ENCODE peak calls at places on chromosomes 12 and 14, in five cellular contexts. J is HepG2, H is K562, O is GM23338, R is GM12878. Z is an unnamed sample.

GRCh38 chr12:104215638-104216297 is at the start of gene TXNRD1:
- DNase-seq in J (peak), H (peak), O (peak), R (peak), Z (peak)

GRCh38 chr12:115163710-115164109 is 479.7 kb upstream of the TBX3 start:
- DNase-seq in J (no peak), H (no peak), O (no peak), R (no peak), Z (no peak)

GRCh38 chr14:93962701-93963601 is 13.4 kb downstream of the ASB2 start:
- DNase-seq in J (no peak), H (no peak), O (no peak), R (peak), Z (no peak)

GRCh38 chr14:102568115-102568614 is 24.3 kb upstream of the RCOR1 start:
- DNase-seq in J (peak), H (peak), O (peak), R (no peak), Z (peak)

GRCh38 chr12:6376965-6377666 is 1.8 kb upstream of the SCNN1A start:
- DNase-seq in J (no peak), H (no peak), O (no peak), R (no peak), Z (no peak)

GRCh38 chr14:61099221-61099835 is 118.3 kb downstream of the SLC38A6 start:
- DNase-seq in J (no peak), H (no peak), O (no peak), R (no peak), Z (no peak)

GRCh38 chr14:49769171-49769570 is 1.2 kb downstream of the KLHDC2 start:
- DNase-seq in J (peak), H (no peak), O (no peak), R (no peak), Z (no peak)

GRCh38 chr14:53228966-53229365 is 75.8 kb upstream of the DDHD1 start:
- DNase-seq in J (no peak), H (no peak), O (no peak), R (no peak), Z (no peak)

GRCh38 chr12:64080319-64081008 is 141.6 kb downstream of the KICS2 start:
- DNase-seq in J (no peak), H (no peak), O (peak), R (no peak), Z (no peak)

GRCh38 chr12:48512855-48513254 is 12.6 kb upstream of the OR8S1 start:
- DNase-seq in J (no peak), H (no peak), O (no peak), R (peak), Z (no peak)

GRCh38 chr12:24617471-24617870 is 331.4 kb downstream of the BCAT1 start:
- DNase-seq in J (no peak), H (no peak), O (no peak), R (no peak), Z (no peak)

GRCh38 chr12:9646794-9647622 is 22.5 kb upstream of the CLEC2D start:
- DNase-seq in J (no peak), H (peak), O (peak), R (no peak), Z (peak)

GRCh38 chr12:57111046-57111698 is at the start of gene STAT6:
- DNase-seq in J (peak), H (peak), O (peak), R (no peak), Z (peak)

GRCh38 chr12:103884316-103884715 is 43.3 kb upstream of the NT5DC3 start:
- DNase-seq in J (no peak), H (no peak), O (peak), R (no peak), Z (no peak)

GRCh38 chr12:54411398-54412241 is 7.4 kb downstream of the ITGA5 start:
- DNase-seq in J (no peak), H (peak), O (peak), R (no peak), Z (no peak)

GRCh38 chr14:54211562-54212308 is 185.1 kb upstream of the CDKN3 start:
- DNase-seq in J (no peak), H (no peak), O (no peak), R (no peak), Z (no peak)

GRCh38 chr14:64394423-64394822 is 6.3 kb downstream of the MTHFD1 start:
- DNase-seq in J (no peak), H (no peak), O (no peak), R (no peak), Z (no peak)

GRCh38 chr12:99381992-99382391 is 265.6 kb upstream of the GARIN6 start:
- DNase-seq in J (no peak), H (no peak), O (no peak), R (peak), Z (no peak)

GRCh38 chr12:53676715-53677611 is 1.1 kb upstream of the ATP5MC2 start:
- DNase-seq in J (no peak), H (no peak), O (peak), R (no peak), Z (no peak)

GRCh38 chr12:115070313-115070712 is 386.3 kb upstream of the TBX3 start:
- DNase-seq in J (no peak), H (no peak), O (no peak), R (no peak), Z (no peak)

GRCh38 chr14:22088614-22089359 is 415.2 kb upstream of the OR4E1 start:
- DNase-seq in J (no peak), H (no peak), O (no peak), R (no peak), Z (no peak)

GRCh38 chr12:95848575-95849388 is 10.0 kb upstream of the SNRPF start:
- DNase-seq in J (peak), H (no peak), O (peak), R (no peak), Z (peak)

GRCh38 chr12:76863005-76863670 is 15.7 kb downstream of the CSRP2 start:
- DNase-seq in J (no peak), H (no peak), O (no peak), R (no peak), Z (no peak)

GRCh38 chr14:37842106-37842505 is 246.7 kb downstream of the TTC6 start:
- DNase-seq in J (no peak), H (no peak), O (no peak), R (no peak), Z (no peak)

GRCh38 chr12:3054374-3054773 is 22.8 kb upstream of the TSPAN9 start:
- DNase-seq in J (no peak), H (peak), O (no peak), R (no peak), Z (no peak)
- TF ChIP-seq CTCF in J (no peak), H (no peak), O (no peak), R (no peak), Z (no peak)

GRCh38 chr12:13218641-13219040 is 22.1 kb downstream of the EMP1 start:
- DNase-seq in J (no peak), H (no peak), O (no peak), R (no peak), Z (no peak)
- TF ChIP-seq REST in J (no peak), H (no peak), O (no peak), R (no peak), Z (no peak)

DNA sequence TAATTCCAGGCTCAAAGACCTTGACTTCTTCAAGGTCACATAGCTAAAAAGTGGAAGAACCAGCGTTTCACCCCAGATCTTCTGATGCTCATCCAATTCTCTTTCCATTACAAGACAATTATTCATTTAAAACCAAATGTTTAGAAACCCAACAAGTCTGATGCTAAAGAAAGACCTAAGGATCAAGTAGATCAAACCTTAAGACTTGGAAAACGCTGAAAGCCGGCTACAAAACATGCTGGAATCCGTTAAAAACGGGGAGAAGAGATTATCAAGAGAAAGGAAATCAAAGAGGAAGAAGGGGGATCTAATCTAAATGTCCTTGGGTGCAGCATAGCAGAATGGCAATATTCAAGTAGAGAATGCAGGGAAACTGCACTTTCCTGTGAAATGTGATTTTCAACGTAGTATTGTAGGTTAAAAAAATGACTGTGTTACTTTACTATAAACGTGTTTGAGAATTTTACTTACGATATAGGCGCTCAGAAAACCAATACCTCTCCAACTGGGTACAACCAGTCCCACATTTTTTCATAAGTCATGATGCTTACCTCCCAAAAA is 1.3 kb downstream of the PPP1R13B start:
- DNase-seq in J (no peak), H (no peak), O (no peak), R (no peak), Z (no peak)
- TF ChIP-seq JUNB in J (no peak), H (no peak), O (no peak), R (no peak), Z (no peak)

GRCh38 chr12:22539055-22539454 is 5.3 kb downstream of the C2CD5 start:
- DNase-seq in J (no peak), H (no peak), O (no peak), R (no peak), Z (no peak)

GRCh38 chr12:22543246-22544037 is 900 bp downstream of the C2CD5 start:
- DNase-seq in J (peak), H (peak), O (peak), R (peak), Z (no peak)

GRCh38 chr12:22538336-22538735 is 6.0 kb downstream of the C2CD5 start:
- DNase-seq in J (no peak), H (no peak), O (no peak), R (no peak), Z (no peak)

GRCh38 chr12:22541496-22541895 is 2.8 kb downstream of the C2CD5 start:
- DNase-seq in J (no peak), H (no peak), O (no peak), R (no peak), Z (no peak)

GRCh38 chr12:22544038-22544979 is at the start of gene C2CD5:
- DNase-seq in J (peak), H (peak), O (peak), R (peak), Z (peak)
- TF ChIP-seq CTCF in J (peak), H (peak), O (peak), R (peak), Z (peak)

GRCh38 chr12:32997471-32997870 is 100.9 kb upstream of the PKP2 start:
- DNase-seq in J (no peak), H (no peak), O (peak), R (no peak), Z (no peak)
- TF ChIP-seq REST in J (no peak), H (no peak), O (no peak), R (no peak), Z (no peak)

DNA sequence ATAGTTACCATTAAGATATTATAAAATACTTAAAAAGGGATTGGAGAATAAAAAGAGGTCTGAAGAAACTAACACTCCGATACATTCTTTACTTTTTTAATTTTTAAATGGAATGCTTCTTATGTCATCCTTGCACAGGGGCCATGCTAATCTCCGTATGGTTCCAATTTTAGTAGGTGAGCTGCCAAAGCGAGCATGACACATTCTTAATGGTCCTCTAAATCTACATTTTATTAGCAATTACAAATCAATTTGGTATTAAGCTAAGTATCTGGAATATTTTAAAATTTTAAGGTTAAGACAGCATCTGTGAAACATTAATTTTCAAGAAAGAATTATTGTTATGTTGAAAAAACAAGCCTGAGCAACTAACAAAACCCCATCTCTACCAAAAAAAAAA is 6.2 kb upstream of the ARID4A start:
- DNase-seq in J (no peak), H (no peak), O (no peak), R (no peak), Z (no peak)
- TF ChIP-seq JUNB in J (no peak), H (no peak), O (no peak), R (no peak), Z (no peak)

Z was measured in A549.